ENCODE peak calls at places on chromosomes 2 and 18, in ten cellular contexts. Y is NCI-H1694; R is CD8-positive, alpha-beta T cell; X is lung; N is thoracic aorta; G is RPMI7951; A is fibroblast of the conjunctiva; Q is NCI-H2081 treated with DMSO at 0.1 percent for 48 hours; J is head of caudate nucleus; E is WTC11. S is an unnamed sample.

GRCh38 chr18:11246466-11246865 is 97.1 kb upstream of the PIEZO2 start:
- DNase-seq in Y (no peak), R (no peak), X (no peak), N (no peak), G (no peak), A (peak; percentile 48), Q (no peak), J (no peak), E (no peak), S (no peak)

GRCh38 chr2:136235451-136236418 is 117.8 kb upstream of the CXCR4 start:
- DNase-seq in Y (no peak), R (no peak), X (no peak), N (no peak), G (peak; percentile 88), A (no peak), Q (no peak), J (no peak), E (no peak), S (no peak)

GRCh38 chr2:1991126-1991525 is 246.8 kb upstream of the PXDN start:
- DNase-seq in Y (no peak), R (no peak), X (no peak), N (no peak), G (no peak), A (no peak), Q (no peak), J (no peak), E (no peak), S (no peak)

GRCh38 chr2:130241041-130241707 is 42.9 kb upstream of the TUBA3E start:
- DNase-seq in Y (no peak), R (no peak), X (no peak), N (no peak), G (peak; percentile 85), A (no peak), Q (no peak), J (no peak), E (no peak), S (no peak)

GRCh38 chr2:43266692-43267091 is 40.3 kb upstream of the ZFP36L2 start:
- DNase-seq in Y (no peak), R (no peak), X (peak; percentile 68), N (no peak), G (no peak), A (no peak), Q (no peak), J (peak; percentile 23), E (no peak), S (no peak)

GRCh38 chr2:9392895-9393757 is 30.2 kb downstream of the ITGB1BP1 start:
- DNase-seq in Y (no peak), R (no peak), X (no peak), N (no peak), G (no peak), A (no peak), Q (no peak), J (no peak), E (peak; percentile 43), S (no peak)

GRCh38 chr18:44770641-44771040 is 90.0 kb downstream of the SETBP1 start:
- DNase-seq in Y (no peak), R (no peak), X (no peak), N (no peak), G (no peak), A (no peak), Q (no peak), J (no peak), E (no peak), S (no peak)

GRCh38 chr2:174878537-174879147 is 114.4 kb upstream of the CHRNA1 start:
- DNase-seq in Y (no peak), R (no peak), X (no peak), N (no peak), G (peak; percentile 75), A (no peak), Q (no peak), J (no peak), E (no peak), S (no peak)

GRCh38 chr18:77191241-77191751 is 58.4 kb upstream of the GALR1 start:
- DNase-seq in Y (no peak), R (no peak), X (no peak), N (no peak), G (no peak), A (no peak), Q (no peak), J (no peak), E (no peak), S (peak; percentile 3)

GRCh38 chr2:173964565-173965371 is 405 bp downstream of the SP3 start:
- DNase-seq in Y (peak; percentile 84), R (peak; percentile 87), X (peak; percentile 91), N (peak; percentile 74), G (peak; percentile 91), A (peak; percentile 88), Q (no peak), J (peak; percentile 76), E (peak; percentile 82), S (no peak)

GRCh38 chr18:9095297-9096012 is 7.0 kb upstream of the NDUFV2 start:
- DNase-seq in Y (no peak), R (peak; percentile 60), X (no peak), N (no peak), G (peak; percentile 31), A (no peak), Q (no peak), J (no peak), E (no peak), S (no peak)

GRCh38 chr2:65055427-65056214 is 595 bp upstream of the CEP68 start:
- DNase-seq in Y (no peak), R (peak; percentile 68), X (no peak), N (no peak), G (no peak), A (no peak), Q (no peak), J (no peak), E (peak; percentile 66), S (no peak)

GRCh38 chr2:10238396-10238795 is 64.3 kb upstream of the HPCAL1 start:
- DNase-seq in Y (no peak), R (no peak), X (no peak), N (no peak), G (no peak), A (no peak), Q (no peak), J (no peak), E (peak; percentile 3), S (no peak)

GRCh38 chr2:144111443-144111842 is 408.5 kb downstream of the ZEB2 start:
- DNase-seq in Y (no peak), R (no peak), X (no peak), N (no peak), G (peak; percentile 89), A (peak; percentile 59), Q (no peak), J (no peak), E (no peak), S (no peak)

GRCh38 chr18:42296723-42297122 is 341.7 kb downstream of the PIK3C3 start:
- DNase-seq in Y (no peak), R (no peak), X (no peak), N (no peak), G (peak; percentile 13), A (no peak), Q (no peak), J (no peak), E (no peak), S (no peak)

GRCh38 chr2:119174993-119175347 is 16.4 kb upstream of the C1QL2 start:
- DNase-seq in Y (no peak), R (no peak), X (no peak), N (no peak), G (peak; percentile 48), A (no peak), Q (no peak), J (no peak), E (no peak), S (no peak)

GRCh38 chr2:217954051-217954450 is 48.7 kb downstream of the TNS1 start:
- DNase-seq in Y (no peak), R (no peak), X (no peak), N (no peak), G (no peak), A (no peak), Q (no peak), J (no peak), E (no peak), S (no peak)

GRCh38 chr2:5921081-5921642 is 229.0 kb downstream of the SOX11 start:
- DNase-seq in Y (no peak), R (no peak), X (no peak), N (no peak), G (no peak), A (no peak), Q (no peak), J (no peak), E (no peak), S (no peak)

GRCh38 chr2:219509780-219510511 is 4.3 kb upstream of the ASIC4 start:
- DNase-seq in Y (peak; percentile 92), R (peak; percentile 55), X (no peak), N (no peak), G (peak; percentile 46), A (peak; percentile 33), Q (no peak), J (peak; percentile 61), E (peak; percentile 82), S (peak; percentile 59)

GRCh38 chr2:219362524-219363164 is 25.1 kb downstream of the DNPEP start:
- DNase-seq in Y (peak; percentile 83), R (no peak), X (peak; percentile 60), N (no peak), G (peak; percentile 99), A (peak; percentile 94), Q (no peak), J (peak; percentile 20), E (no peak), S (peak; percentile 51)

GRCh38 chr18:28793911-28794310 is 617.0 kb upstream of the CDH2 start:
- DNase-seq in Y (no peak), R (no peak), X (no peak), N (no peak), G (no peak), A (no peak), Q (no peak), J (no peak), E (no peak), S (no peak)

GRCh38 chr18:70181015-70181414 is 24.5 kb downstream of the RTTN start:
- DNase-seq in Y (no peak), R (no peak), X (no peak), N (no peak), G (peak; percentile 79), A (peak; percentile 8), Q (no peak), J (no peak), E (no peak), S (no peak)

GRCh38 chr2:25558262-25558661 is 115.1 kb downstream of the DTNB start:
- DNase-seq in Y (no peak), R (peak; percentile 17), X (no peak), N (no peak), G (peak; percentile 76), A (no peak), Q (no peak), J (no peak), E (no peak), S (no peak)

GRCh38 chr2:62152000-62152399 is 43.9 kb upstream of the B3GNT2 start:
- DNase-seq in Y (no peak), R (no peak), X (no peak), N (no peak), G (peak; percentile 38), A (no peak), Q (no peak), J (no peak), E (no peak), S (no peak)

GRCh38 chr2:191870744-191871143 is 23.9 kb upstream of the CAVIN2 start:
- DNase-seq in Y (peak; percentile 4), R (no peak), X (no peak), N (no peak), G (peak; percentile 12), A (no peak), Q (no peak), J (no peak), E (peak; percentile 14), S (no peak)

GRCh38 chr2:126797622-126798275 is 100.9 kb upstream of the TEX51 start:
- DNase-seq in Y (no peak), R (no peak), X (no peak), N (no peak), G (no peak), A (no peak), Q (no peak), J (no peak), E (no peak), S (no peak)

GRCh38 chr2:114005110-114005783 is 115.4 kb downstream of the ACTR3 start:
- DNase-seq in Y (no peak), R (no peak), X (no peak), N (no peak), G (no peak), A (no peak), Q (no peak), J (no peak), E (no peak), S (no peak)

GRCh38 chr2:11103984-11104793 is 51.1 kb upstream of the SLC66A3 start:
- DNase-seq in Y (no peak), R (no peak), X (no peak), N (no peak), G (no peak), A (no peak), Q (no peak), J (no peak), E (no peak), S (no peak)